ENCODE peak calls at places on chromosome 17, in five cellular contexts. J, D, B, C and F are unnamed samples.

GRCh38 chr17:69943058-69943457 is 132.0 kb upstream of the KCNJ16 start:
- ATAC-seq in J (no peak), D (no peak), B (no peak), C (no peak), F (no peak)

GRCh38 chr17:27669136-27669535 is 38.1 kb downstream of the LGALS9 start:
- ATAC-seq in J (no peak), D (no peak), B (no peak), C (no peak), F (no peak)

GRCh38 chr17:74671031-74671771 is 41.5 kb downstream of the CD300LF start:
- ATAC-seq in J (peak), D (no peak), B (no peak), C (peak), F (peak)

GRCh38 chr17:19284005-19284959 is 47.1 kb downstream of the EPN2 start:
- ATAC-seq in J (no peak), D (peak), B (no peak), C (no peak), F (no peak)

GRCh38 chr17:62631086-62631935 is 3.8 kb downstream of the MRC2 start:
- ATAC-seq in J (no peak), D (no peak), B (no peak), C (no peak), F (no peak)

GRCh38 chr17:46171939-46172338 is 21.3 kb downstream of the KANSL1 start:
- ATAC-seq in J (peak), D (no peak), B (no peak), C (no peak), F (no peak)

GRCh38 chr17:72351884-72352346 is 231.1 kb downstream of the SOX9 start:
- ATAC-seq in J (peak), D (no peak), B (peak), C (no peak), F (no peak)

GRCh38 chr17:10698116-10698818 is 873 bp downstream of the ADPRM start:
- ATAC-seq in J (no peak), D (no peak), B (no peak), C (peak), F (no peak)

GRCh38 chr17:17181666-17182600 is 24.2 kb downstream of the PLD6 start:
- ATAC-seq in J (no peak), D (peak), B (no peak), C (no peak), F (no peak)

GRCh38 chr17:9363440-9364350 is 211.9 kb downstream of the STX8 start:
- ATAC-seq in J (no peak), D (no peak), B (no peak), C (no peak), F (no peak)

GRCh38 chr17:31318298-31319190 is 2.9 kb downstream of the EVI2A start:
- ATAC-seq in J (peak), D (peak), B (no peak), C (peak), F (peak)

GRCh38 chr17:42270596-42270995 is 5.6 kb downstream of the STAT5B start:
- ATAC-seq in J (no peak), D (no peak), B (no peak), C (no peak), F (no peak)

GRCh38 chr17:46108550-46109110 is 84.6 kb downstream of the KANSL1 start:
- ATAC-seq in J (peak), D (no peak), B (no peak), C (no peak), F (no peak)

GRCh38 chr17:79950711-79951110 is 85.0 kb downstream of the TBC1D16 start:
- ATAC-seq in J (peak), D (no peak), B (no peak), C (no peak), F (no peak)

GRCh38 chr17:40362696-40363479 is 1.6 kb downstream of the GJD3 start:
- ATAC-seq in J (peak), D (peak), B (peak), C (peak), F (peak)

GRCh38 chr17:32625971-32626370 is 139.2 kb downstream of the CDK5R1 start:
- ATAC-seq in J (no peak), D (no peak), B (no peak), C (no peak), F (no peak)

GRCh38 chr17:52442350-52442749 is 283.8 kb upstream of the CA10 start:
- ATAC-seq in J (no peak), D (no peak), B (no peak), C (no peak), F (no peak)

GRCh38 chr17:63699638-63700527 is at the start of gene LIMD2:
- ATAC-seq in J (peak), D (peak), B (peak), C (peak), F (peak)

GRCh38 chr17:30831257-30831656 is 509 bp upstream of the ATAD5 start:
- ATAC-seq in J (peak), D (peak), B (peak), C (peak), F (peak)

GRCh38 chr17:17807440-17807839 is 29.3 kb downstream of the SREBF1 start:
- ATAC-seq in J (no peak), D (no peak), B (no peak), C (no peak), F (no peak)

GRCh38 chr17:17993852-17994251 is 21.2 kb downstream of the DRC3 start:
- ATAC-seq in J (no peak), D (no peak), B (no peak), C (no peak), F (no peak)

GRCh38 chr17:76969598-76970172 is 101.5 kb downstream of the MGAT5B start:
- ATAC-seq in J (peak), D (no peak), B (peak), C (peak), F (no peak)

GRCh38 chr17:6453279-6454024 is 9.2 kb downstream of the PIMREG start:
- ATAC-seq in J (no peak), D (no peak), B (peak), C (no peak), F (no peak)

GRCh38 chr17:6456914-6457687 is 12.8 kb downstream of the PIMREG start:
- ATAC-seq in J (no peak), D (no peak), B (peak), C (no peak), F (peak)

GRCh38 chr17:6456321-6456720 is 12.1 kb downstream of the PIMREG start:
- ATAC-seq in J (no peak), D (no peak), B (no peak), C (no peak), F (no peak)

GRCh38 chr17:6454495-6455320 is 10.5 kb downstream of the PIMREG start:
- ATAC-seq in J (peak), D (no peak), B (no peak), C (no peak), F (no peak)

DNA sequence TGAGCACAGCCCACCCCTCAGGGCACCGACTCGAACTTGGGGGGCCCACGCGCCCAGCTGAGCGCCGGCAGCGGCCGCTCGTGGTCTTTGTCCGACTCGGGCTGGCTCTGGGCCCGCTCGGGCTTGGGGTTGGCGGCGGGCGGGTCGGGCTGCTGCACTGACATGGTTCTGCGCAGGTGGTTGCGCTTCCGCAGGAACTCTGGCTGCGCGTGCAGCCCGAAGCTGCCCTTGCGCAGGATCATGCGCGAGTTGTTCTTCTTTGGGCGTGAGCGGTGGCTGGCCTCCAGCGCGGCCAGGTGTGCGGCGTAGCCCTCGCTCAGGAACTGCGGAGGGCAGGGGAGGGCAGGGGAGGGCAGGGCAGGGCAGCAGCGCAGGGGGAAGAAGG is 11.1 kb downstream of the PIMREG start:
- ATAC-seq in J (peak), D (no peak), B (no peak), C (no peak), F (peak)
- TF ChIP-seq POLR2AphosphoS5 in J (peak), D (no peak), B (no peak), C (no peak), F (no peak)

GRCh38 chr17:81976332-81977210 is 858 bp upstream of the ASPSCR1 start:
- ATAC-seq in J (peak), D (peak), B (peak), C (peak), F (peak)
- H3K27ac ChIP-seq in J (no peak), D (peak), B (peak), C (peak), F (peak)

GRCh38 chr17:44235583-44235936 is 16.1 kb upstream of the UBTF start:
- ATAC-seq in J (no peak), D (peak), B (peak), C (no peak), F (no peak)
- TF ChIP-seq POLR2AphosphoS5 in J (no peak), D (no peak), B (no peak), C (no peak), F (no peak)

GRCh38 chr17:75753514-75754377 is 11.2 kb downstream of the GALK1 start:
- ATAC-seq in J (peak), D (peak), B (no peak), C (peak), F (peak)
- H3K27ac ChIP-seq in J (no peak), D (no peak), B (no peak), C (no peak), F (peak)

GRCh38 chr17:47844814-47845453 is 3.9 kb upstream of the SCRN2 start:
- ATAC-seq in J (no peak), D (no peak), B (no peak), C (no peak), F (no peak)

GRCh38 chr17:47843391-47843730 is 2.3 kb upstream of the SCRN2 start:
- ATAC-seq in J (no peak), D (no peak), B (no peak), C (no peak), F (no peak)

GRCh38 chr17:47841488-47842308 is 625 bp upstream of the SCRN2 start:
- ATAC-seq in J (peak), D (peak), B (peak), C (no peak), F (no peak)

GRCh38 chr17:47846741-47847340 is 4.1 kb downstream of the SP6 start:
- ATAC-seq in J (peak), D (no peak), B (no peak), C (no peak), F (no peak)

DNA sequence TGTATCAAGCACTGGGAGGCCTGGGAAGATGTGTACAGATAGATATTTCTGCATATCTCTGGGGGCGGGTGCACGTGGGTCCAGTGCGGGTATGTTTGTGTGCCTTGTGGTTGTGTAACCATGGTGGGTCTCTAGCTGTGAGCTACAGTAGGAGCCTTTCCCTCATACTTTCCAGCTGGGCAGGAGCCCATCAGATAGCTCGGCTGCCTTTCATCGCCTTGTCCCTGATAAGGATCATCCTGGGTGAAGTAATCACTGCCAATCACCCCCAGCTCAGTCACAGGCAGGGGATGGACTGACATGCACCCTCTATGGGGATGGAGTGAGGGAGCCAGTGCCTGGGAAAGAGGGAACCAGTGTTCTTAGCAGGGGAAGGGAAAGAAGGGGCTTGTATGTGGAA is 3.2 kb upstream of the SCRN2 start:
- ATAC-seq in J (no peak), D (no peak), B (no peak), C (no peak), F (no peak)
- TF ChIP-seq POLR2AphosphoS5 in J (no peak), D (no peak), B (no peak), C (no peak), F (no peak)

DNA sequence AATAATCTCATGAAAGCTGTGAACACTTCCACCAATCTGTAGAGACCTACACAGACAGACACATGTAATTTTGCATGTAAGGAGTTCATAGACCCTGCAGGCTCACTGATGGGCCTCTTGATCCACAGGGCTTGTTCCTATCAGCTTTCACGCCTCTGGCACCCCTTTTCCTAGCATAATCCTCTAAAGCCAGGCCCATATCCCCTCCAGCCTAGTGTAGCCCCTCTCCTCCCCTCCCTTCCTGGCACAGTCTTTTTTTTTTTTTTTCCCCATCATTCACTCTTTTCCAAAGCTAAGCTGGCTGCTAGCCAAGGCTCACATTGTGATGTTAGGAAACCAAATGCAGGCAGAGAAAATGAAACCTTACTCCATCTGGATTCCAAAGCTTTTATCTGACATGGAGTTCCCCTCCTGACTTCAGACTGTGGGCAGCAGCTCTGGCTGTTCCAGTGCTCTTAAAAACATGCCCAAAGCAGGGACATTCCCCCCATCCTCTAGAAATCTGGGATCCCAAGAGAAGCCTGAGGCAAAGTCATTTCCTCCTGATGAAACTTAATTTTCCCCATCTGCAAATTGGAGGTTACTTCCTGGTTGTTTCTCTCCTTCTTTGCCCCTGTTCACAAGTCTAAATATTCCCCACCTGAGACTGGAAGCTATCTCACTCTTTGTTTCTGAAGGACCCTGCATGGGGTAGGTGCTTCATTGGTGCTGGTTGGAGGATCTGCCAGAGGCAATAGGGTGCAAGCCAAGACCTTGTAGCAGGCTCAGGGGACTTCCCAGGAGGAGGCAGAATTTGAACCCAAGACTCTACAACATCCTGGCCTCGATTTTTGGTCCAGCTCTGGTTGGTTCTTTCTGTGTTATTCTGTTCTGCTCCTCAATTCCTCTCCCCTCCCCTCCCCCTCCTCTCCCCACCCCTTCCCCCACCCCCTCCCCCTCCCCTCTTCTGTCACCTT is 9.9 kb upstream of the CCL5 start:
- ATAC-seq in J (no peak), D (peak), B (peak), C (no peak), F (no peak)
- H3K27ac ChIP-seq in J (no peak), D (no peak), B (no peak), C (no peak), F (no peak)

DNA sequence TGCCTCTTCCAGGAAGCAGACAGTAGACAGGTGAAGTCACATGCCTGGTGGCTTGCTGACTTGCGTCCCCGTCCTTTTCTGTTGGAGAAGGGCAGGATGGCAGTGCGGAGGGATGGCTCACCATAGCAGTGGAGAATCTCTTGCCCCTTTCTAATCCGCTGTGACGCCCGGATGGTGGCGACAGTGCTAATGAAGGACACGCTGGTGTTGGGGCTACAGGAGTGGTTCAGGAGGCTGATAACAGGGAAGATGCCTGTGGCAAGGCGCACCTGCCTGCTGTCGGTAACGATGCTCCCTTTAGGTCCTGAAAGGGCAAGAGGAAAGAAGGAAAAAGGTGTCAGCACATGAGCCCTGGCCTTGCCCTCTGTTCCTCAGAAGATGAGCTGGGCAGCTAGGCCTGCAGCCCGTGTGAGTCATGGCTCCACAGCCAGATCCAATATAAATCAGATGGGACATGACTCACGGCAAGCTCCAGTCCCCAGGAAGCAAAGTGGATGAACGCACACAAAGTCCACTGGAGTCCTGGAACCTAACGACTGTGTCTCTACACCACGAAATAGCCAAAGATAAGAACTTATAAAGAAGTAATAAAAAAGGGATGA is 25.5 kb downstream of the SERPINF1 start:
- ATAC-seq in J (no peak), D (no peak), B (peak), C (peak), F (peak)
- TF ChIP-seq POLR2AphosphoS5 in J (no peak), D (no peak), B (no peak), C (no peak), F (peak)

GRCh38 chr17:81282876-81283275 is 12.2 kb downstream of the SLC38A10 start:
- ATAC-seq in J (no peak), D (no peak), B (no peak), C (no peak), F (no peak)
- H3K27ac ChIP-seq in J (no peak), D (no peak), B (no peak), C (no peak), F (no peak)

DNA sequence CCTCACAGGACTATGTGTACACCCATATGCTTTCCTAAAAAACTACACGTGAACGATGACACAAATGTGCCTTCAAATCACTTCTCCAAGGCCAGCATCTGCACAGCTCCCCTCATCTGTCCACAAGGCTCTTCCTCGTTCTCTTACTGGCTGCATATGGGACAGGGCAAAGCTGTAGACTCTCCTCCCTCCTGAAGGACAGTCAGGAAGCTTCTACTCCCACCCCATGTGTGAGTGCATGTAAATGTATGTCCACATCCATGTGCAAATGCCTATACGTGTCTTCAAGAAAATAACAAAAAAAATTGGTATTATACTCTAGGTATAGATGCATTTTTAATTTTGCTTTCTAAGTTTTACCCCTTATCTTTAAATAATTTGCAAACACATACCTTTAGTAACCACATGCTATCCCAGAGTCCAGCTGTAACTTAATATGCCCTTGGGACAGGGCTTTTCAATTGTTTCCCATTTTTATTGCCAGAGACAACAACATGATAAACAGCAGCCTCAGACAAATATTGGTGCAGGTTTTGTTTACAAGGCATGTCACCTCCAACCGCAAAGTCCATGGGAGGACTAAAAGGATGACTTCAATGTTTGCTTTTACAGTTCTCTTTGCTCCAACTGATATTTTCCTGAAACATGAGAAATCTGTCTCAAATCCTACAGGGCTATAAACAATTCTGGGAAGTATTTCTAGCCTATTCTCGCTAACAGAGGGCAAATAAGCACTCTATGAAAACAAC is 31.6 kb upstream of the FAAP100 start:
- ATAC-seq in J (no peak), D (no peak), B (peak), C (no peak), F (no peak)
- TF ChIP-seq POLR2AphosphoS5 in J (no peak), D (no peak), B (peak), C (no peak), F (no peak)